ENCODE peak calls at places on chromosomes 16 and 17, in seven cellular contexts. M, V, D, U, L, C and G are unnamed samples.

GRCh38 chr16:10812352-10813122 is 6.1 kb downstream of the TVP23A start:
- DNase-seq in C (no peak), U (no peak), L (no peak), D (no peak), V (no peak), M (no peak), G (no peak)

GRCh38 chr16:55059146-55059545 is 128.5 kb downstream of the IRX5 start:
- DNase-seq in M (no peak), U (no peak), D (no peak), C (no peak), V (no peak), L (no peak), G (no peak)

GRCh38 chr16:81526935-81527334 is 82.3 kb downstream of the CMIP start:
- DNase-seq in U (peak), D (no peak), L (peak), C (peak), M (peak), V (peak), G (no peak)

GRCh38 chr16:23508589-23509440 is 1.5 kb downstream of the GGA2 start:
- DNase-seq in M (no peak), L (no peak), V (peak), C (peak), D (no peak), U (peak), G (no peak)

GRCh38 chr17:31696184-31696602 is 162.9 kb downstream of the COPRS start:
- DNase-seq in D (peak), V (no peak), M (peak), L (peak), C (peak), U (peak), G (peak)

GRCh38 chr17:20228860-20229259 is 219.7 kb downstream of the SPECC1 start:
- DNase-seq in U (peak), L (no peak), D (no peak), M (no peak), V (no peak), C (no peak), G (no peak)

GRCh38 chr17:73850426-73850825 is 206.2 kb upstream of the SDK2 start:
- DNase-seq in L (no peak), C (no peak), U (no peak), V (no peak), M (no peak), D (no peak), G (no peak)

GRCh38 chr17:75370288-75370687 is 35.2 kb downstream of the GRB2 start:
- DNase-seq in L (peak), C (no peak), U (no peak), V (no peak), M (no peak), D (no peak), G (no peak)

GRCh38 chr16:50584033-50584722 is 36.0 kb downstream of the NKD1 start:
- DNase-seq in M (no peak), V (no peak), D (no peak), U (no peak), L (no peak), C (no peak), G (no peak)

GRCh38 chr17:28345420-28346198 is 10.0 kb downstream of the TNFAIP1 start:
- DNase-seq in V (peak), D (no peak), L (peak), U (peak), C (no peak), M (no peak), G (no peak)

GRCh38 chr17:74853048-74853397 is 6.7 kb downstream of the GRIN2C start:
- DNase-seq in C (no peak), M (no peak), V (no peak), U (no peak), L (no peak), D (no peak), G (no peak)

GRCh38 chr17:80882323-80882722 is 109.3 kb upstream of the CHMP6 start:
- DNase-seq in C (no peak), D (no peak), U (no peak), V (no peak), M (no peak), L (no peak), G (no peak)

GRCh38 chr16:11586375-11586855 is 304 bp downstream of the LITAF start:
- DNase-seq in C (no peak), L (no peak), V (no peak), D (no peak), U (no peak), M (no peak), G (no peak)

GRCh38 chr16:64363039-64363438 is 758.8 kb downstream of the CDH11 start:
- DNase-seq in U (no peak), C (no peak), L (no peak), M (no peak), D (no peak), V (no peak), G (no peak)

GRCh38 chr17:60372790-60373483 is 19.0 kb downstream of the USP32 start:
- DNase-seq in U (peak), L (no peak), C (peak), D (no peak), V (no peak), M (no peak), G (no peak)

GRCh38 chr17:10198509-10199249 is at the start of gene GAS7:
- DNase-seq in U (peak), D (peak), L (peak), C (no peak), V (no peak), M (peak), G (peak)

GRCh38 chr17:6305613-6306360 is 129.1 kb downstream of the AIPL1 start:
- DNase-seq in D (no peak), V (no peak), M (no peak), U (no peak), L (no peak), C (no peak), G (no peak)

GRCh38 chr17:67180275-67180674 is 64.7 kb downstream of the HELZ start:
- DNase-seq in L (no peak), C (no peak), V (no peak), M (no peak), U (no peak), D (no peak), G (no peak)

GRCh38 chr17:77470330-77470786 is 329.6 kb downstream of the SEC14L1 start:
- DNase-seq in C (no peak), D (no peak), M (no peak), V (no peak), U (no peak), L (no peak), G (no peak)

GRCh38 chr16:52545157-52545543 is 1.8 kb downstream of the TOX3 start:
- DNase-seq in V (no peak), C (no peak), M (no peak), L (no peak), D (no peak), U (no peak), G (no peak)

GRCh38 chr17:56824503-56824902 is 9.2 kb downstream of the C17orf67 start:
- DNase-seq in C (no peak), D (no peak), U (no peak), L (no peak), V (no peak), M (no peak), G (no peak)

GRCh38 chr17:56320443-56320842 is 167.2 kb downstream of the ANKFN1 start:
- DNase-seq in M (no peak), U (no peak), D (no peak), C (no peak), V (no peak), L (no peak), G (no peak)

GRCh38 chr17:77295410-77295809 is 154.6 kb downstream of the SEC14L1 start:
- DNase-seq in M (no peak), V (no peak), U (no peak), D (no peak), L (no peak), C (no peak), G (no peak)

GRCh38 chr17:67376509-67376891 is 581 bp upstream of the PITPNC1 start:
- DNase-seq in C (peak), L (no peak), M (no peak), V (no peak), D (no peak), U (peak), G (peak)

GRCh38 chr16:70380205-70380918 is 33.7 kb downstream of the DDX19A start:
- DNase-seq in L (peak), V (peak), D (peak), U (peak), M (peak), C (peak), G (peak)

GRCh38 chr17:8621585-8621984 is 8.9 kb downstream of the MYH10 start:
- DNase-seq in U (peak), C (peak), L (no peak), M (no peak), D (no peak), V (no peak), G (no peak)

GRCh38 chr16:19288872-19289799 is 3.6 kb downstream of the CLEC19A start:
- DNase-seq in D (no peak), U (no peak), V (no peak), M (no peak), C (no peak), L (no peak), G (no peak)

GRCh38 chr17:73955616-73956015 is 247.9 kb upstream of the RPL38 start:
- DNase-seq in V (no peak), M (no peak), U (no peak), C (no peak), L (no peak), D (no peak), G (no peak)

DNA sequence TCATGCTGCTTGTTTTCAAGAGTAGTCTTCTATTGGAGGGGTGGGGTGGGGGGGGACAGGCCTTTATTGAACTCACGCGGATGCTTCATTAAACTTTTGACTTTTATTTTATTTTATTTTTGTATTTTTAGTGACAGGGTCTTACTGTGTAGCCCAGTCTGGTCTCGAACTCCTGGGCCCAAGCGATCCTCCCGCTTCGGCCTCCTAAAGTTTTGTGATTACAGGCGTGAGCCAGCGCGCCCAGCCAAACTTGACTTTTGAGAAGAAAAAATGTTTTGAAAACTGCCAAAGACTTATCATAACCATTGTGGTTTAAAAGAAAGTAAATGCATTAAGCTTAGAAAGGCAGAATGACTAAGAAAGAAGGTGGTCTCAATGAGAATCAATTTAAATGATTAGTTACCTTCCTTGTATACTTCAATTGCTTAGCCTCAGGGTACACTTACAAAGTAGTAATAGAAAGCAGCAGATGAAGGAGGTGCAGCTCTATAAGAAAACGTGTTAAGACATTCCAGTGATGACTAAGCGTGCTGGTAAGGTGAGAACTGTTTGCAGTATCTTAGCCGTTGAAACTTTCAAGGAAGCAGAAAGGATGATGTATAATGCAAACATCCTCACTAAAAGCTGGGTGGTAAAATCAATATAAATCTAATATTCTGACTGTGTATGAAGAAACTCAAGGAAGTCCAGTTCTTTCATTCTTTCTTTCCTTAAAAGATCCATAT is 1.2 kb downstream of the AP2B1 start:
- DNase-seq in D (no peak), V (peak), M (no peak), L (no peak), U (peak), C (peak), G (no peak)
- H3K4me3 ChIP-seq in D (peak), V (peak), M (peak), L (peak), U (peak), C (peak), G (peak)

GRCh38 chr17:7404737-7405412 is 978 bp upstream of the TMEM256 start:
- DNase-seq in D (peak), U (no peak), M (no peak), L (peak), C (peak), V (peak), G (peak)
- TF ChIP-seq CTCF in D (peak), U (no peak), M (peak), L (no peak), C (no peak), V (no peak), G (no peak)

GRCh38 chr16:3008749-3009088 is 4.0 kb upstream of the CLDN9 start:
- DNase-seq in L (no peak), D (no peak), V (no peak), C (no peak), M (no peak), U (no peak), G (no peak)
- H3K27ac ChIP-seq in L (no peak), D (no peak), V (no peak), C (no peak), M (no peak), U (no peak), G (peak)

DNA sequence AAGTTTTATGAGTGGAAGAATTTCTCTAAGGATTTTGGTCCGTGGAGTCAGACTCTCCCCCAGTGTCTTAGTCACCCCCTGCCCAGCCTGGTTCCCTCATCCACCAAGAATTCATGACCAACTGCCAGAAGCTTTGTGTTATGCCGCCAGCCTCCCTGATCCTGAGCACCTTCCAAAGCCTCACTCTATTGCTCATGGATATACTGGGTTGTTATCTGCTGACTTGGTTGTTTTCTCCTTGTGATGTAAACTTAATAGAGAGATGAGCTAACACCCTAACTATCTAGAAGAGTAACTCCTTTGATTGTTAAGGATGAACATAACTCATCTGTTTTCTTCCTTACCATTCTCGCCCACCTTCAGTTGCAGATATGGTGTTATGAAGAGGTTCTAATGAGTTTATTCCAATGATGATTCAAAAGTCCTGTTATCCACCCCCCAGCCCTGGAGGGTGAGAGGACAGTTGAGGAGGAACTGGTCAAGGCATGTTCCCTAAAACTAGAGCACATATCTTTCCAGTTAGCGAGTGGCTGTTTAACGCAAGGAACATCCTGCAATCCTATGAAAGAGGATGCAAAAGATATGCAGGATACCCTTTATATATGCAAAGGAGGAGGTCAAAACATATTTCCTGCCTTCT is 1.5 kb upstream of the PSMD3 start:
- DNase-seq in V (no peak), M (no peak), C (peak), L (no peak), D (no peak), U (peak), G (no peak)
- H3K4me3 ChIP-seq in V (no peak), M (no peak), C (no peak), L (no peak), D (peak), U (no peak), G (no peak)

DNA sequence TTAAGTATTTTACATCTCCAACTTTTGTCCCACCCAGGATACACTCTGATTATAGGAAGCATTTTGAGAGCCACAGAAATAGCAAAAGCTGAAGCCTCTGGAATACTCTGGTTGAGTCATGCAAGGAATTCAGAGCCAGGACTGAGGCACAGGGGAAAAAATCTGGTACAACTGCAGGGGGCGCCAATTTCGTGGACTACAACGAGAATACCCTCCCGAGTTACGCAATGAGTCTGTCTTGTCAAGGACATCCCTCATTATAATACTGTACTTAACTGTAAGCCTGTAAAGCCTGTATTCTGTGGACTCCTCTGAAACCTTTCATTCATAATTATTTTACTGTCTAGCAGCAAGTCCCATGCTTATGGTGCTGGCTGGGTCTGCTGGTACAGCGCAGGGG is 7.8 kb downstream of the HOXB1 start:
- DNase-seq in U (no peak), M (no peak), C (no peak), L (no peak), V (no peak), D (no peak), G (no peak)
- TF ChIP-seq CTCF in U (peak), M (no peak), C (peak), L (no peak), V (no peak), D (no peak), G (no peak)

GRCh38 chr16:27483083-27483437 is 66.7 kb downstream of the GTF3C1 start:
- DNase-seq in D (no peak), C (no peak), U (no peak), V (no peak), L (no peak), M (no peak), G (no peak)

GRCh38 chr16:27483624-27484023 is 66.1 kb downstream of the GTF3C1 start:
- DNase-seq in C (no peak), U (no peak), M (no peak), D (no peak), L (no peak), V (peak), G (no peak)

GRCh38 chr16:27480761-27481160 is 69.0 kb downstream of the GTF3C1 start:
- DNase-seq in U (no peak), V (no peak), M (no peak), L (no peak), C (no peak), D (no peak), G (no peak)

GRCh38 chr16:27481282-27481934 is 68.3 kb downstream of the GTF3C1 start:
- DNase-seq in U (no peak), L (no peak), M (no peak), C (no peak), V (no peak), D (no peak), G (peak)

GRCh38 chr16:27482397-27483082 is 67.2 kb downstream of the GTF3C1 start:
- DNase-seq in V (no peak), M (no peak), C (no peak), D (no peak), L (no peak), U (no peak), G (no peak)
- H3K27ac ChIP-seq in V (no peak), M (no peak), C (no peak), D (no peak), L (no peak), U (no peak), G (no peak)

GRCh38 chr17:32774286-32775084 is 102.4 kb downstream of the MYO1D start:
- DNase-seq in M (no peak), V (no peak), U (no peak), D (no peak), C (no peak), L (no peak), G (no peak)

GRCh38 chr17:32780721-32781120 is 96.2 kb downstream of the MYO1D start:
- DNase-seq in L (no peak), U (no peak), C (no peak), V (no peak), M (no peak), D (no peak), G (no peak)

GRCh38 chr17:32772453-32773025 is 104.4 kb downstream of the MYO1D start:
- DNase-seq in L (no peak), V (no peak), U (no peak), D (no peak), M (no peak), C (no peak), G (no peak)

GRCh38 chr17:32777436-32777835 is 99.5 kb downstream of the MYO1D start:
- DNase-seq in U (peak), V (no peak), L (no peak), D (no peak), C (peak), M (no peak), G (no peak)

DNA sequence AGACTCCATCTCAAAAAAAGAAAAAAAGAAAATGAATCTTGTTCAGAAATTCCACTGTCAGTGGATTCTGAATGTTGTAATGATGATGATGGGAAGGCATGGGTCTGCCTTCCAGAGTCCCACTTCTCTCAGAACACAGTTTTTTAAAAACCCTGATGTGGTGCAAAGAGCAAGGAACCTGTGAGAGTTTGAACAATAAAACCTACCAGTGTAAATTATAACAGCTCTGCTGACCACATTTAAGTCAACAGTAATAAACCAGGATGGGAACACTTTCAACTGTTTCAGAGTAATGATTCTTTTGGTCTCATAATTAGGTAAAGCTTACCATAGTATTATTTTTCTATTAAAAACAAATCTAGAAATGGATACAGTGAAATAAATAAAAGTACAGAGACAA is 99.0 kb downstream of the MYO1D start:
- DNase-seq in D (no peak), M (no peak), U (no peak), C (no peak), V (no peak), L (no peak), G (no peak)
- H3K4me3 ChIP-seq in D (no peak), M (no peak), U (no peak), C (no peak), V (no peak), L (no peak), G (no peak)

DNA sequence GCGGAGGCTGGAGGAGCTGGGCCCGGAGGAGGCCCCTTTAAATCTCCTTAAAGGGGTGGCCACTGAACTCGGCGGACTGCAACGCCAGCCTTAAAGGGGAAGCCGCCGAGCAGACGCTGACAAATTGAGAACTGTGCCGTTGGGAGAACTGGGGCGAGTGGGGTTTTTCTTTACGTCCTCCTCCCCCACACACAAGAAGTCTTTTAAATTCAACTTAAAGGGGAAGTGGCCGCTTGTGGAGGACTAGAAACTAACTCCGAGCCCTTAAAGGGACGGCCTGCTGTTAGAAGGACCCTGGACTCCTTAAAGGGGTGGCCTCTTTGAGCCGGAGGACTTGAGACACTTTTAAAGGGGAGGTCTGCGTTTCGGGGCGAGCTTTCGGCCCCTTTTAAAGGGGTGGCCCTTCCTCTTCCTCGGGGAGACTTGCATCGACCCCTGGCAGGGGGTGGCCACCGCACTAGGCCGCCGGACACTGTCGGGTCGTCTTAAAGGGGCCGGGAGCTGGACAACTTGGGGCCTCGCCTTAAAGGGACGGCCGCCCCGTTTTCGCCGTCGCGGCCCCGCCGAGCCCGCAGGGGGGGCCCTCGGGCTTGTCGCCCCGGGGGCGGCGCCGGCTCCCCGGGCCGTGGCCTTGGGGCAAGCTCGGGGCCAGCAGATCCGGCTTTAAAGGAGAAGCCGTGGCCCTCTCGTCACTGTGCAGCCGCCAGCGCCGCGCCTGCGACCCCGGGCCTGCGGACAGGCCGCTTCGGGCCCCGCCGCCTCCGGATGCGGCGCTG is 688 bp downstream of the FBRS start:
- DNase-seq in L (peak), V (no peak), M (peak), C (peak), U (peak), D (peak), G (peak)
- TF ChIP-seq CTCF in L (no peak), V (no peak), M (peak), C (no peak), U (no peak), D (peak), G (no peak)